ENCODE peak calls at places on chromosomes 13 and 19, in ten cellular contexts. One of them, this sample, is unnamed.

GRCh38 chr13:43831088-43831487 is 44.3 kb upstream of the ENOX1 start:
- DNase-seq in breast epithelium: no peak
- DNase-seq in prostate gland: no peak
- DNase-seq in H1: no peak
- DNase-seq in stomach: no peak
- DNase-seq in esophagus muscularis mucosa: no peak
- DNase-seq in sigmoid colon: no peak
- DNase-seq in spleen: no peak
- DNase-seq in suprapubic skin: no peak
- DNase-seq in K562: no peak
- DNase-seq in this sample: no peak

GRCh38 chr13:113647351-113648217 is 10.4 kb downstream of the ATP4B start:
- DNase-seq in breast epithelium: peak; percentile 84
- DNase-seq in prostate gland: peak; percentile 92
- DNase-seq in H1: no peak
- DNase-seq in stomach: peak; percentile 96
- DNase-seq in esophagus muscularis mucosa: no peak
- DNase-seq in sigmoid colon: peak; percentile 95
- DNase-seq in spleen: peak; percentile 88
- DNase-seq in suprapubic skin: peak; percentile 91
- DNase-seq in K562: no peak
- DNase-seq in this sample: no peak

GRCh38 chr19:45463241-45463640 is 4.6 kb upstream of the FOSB start:
- DNase-seq in breast epithelium: no peak
- DNase-seq in prostate gland: no peak
- DNase-seq in H1: no peak
- DNase-seq in stomach: no peak
- DNase-seq in esophagus muscularis mucosa: no peak
- DNase-seq in sigmoid colon: no peak
- DNase-seq in spleen: no peak
- DNase-seq in suprapubic skin: no peak
- DNase-seq in K562: no peak
- DNase-seq in this sample: no peak

GRCh38 chr19:21328402-21328801 is 808 bp downstream of the ZNF708 start:
- DNase-seq in breast epithelium: no peak
- DNase-seq in prostate gland: no peak
- DNase-seq in H1: no peak
- DNase-seq in stomach: no peak
- DNase-seq in esophagus muscularis mucosa: no peak
- DNase-seq in sigmoid colon: no peak
- DNase-seq in spleen: no peak
- DNase-seq in suprapubic skin: no peak
- DNase-seq in K562: no peak
- DNase-seq in this sample: no peak

GRCh38 chr19:43675269-43675879 is 5.4 kb upstream of the PLAUR start:
- DNase-seq in breast epithelium: peak; percentile 74
- DNase-seq in prostate gland: peak; percentile 71
- DNase-seq in H1: no peak
- DNase-seq in stomach: peak; percentile 84
- DNase-seq in esophagus muscularis mucosa: no peak
- DNase-seq in sigmoid colon: no peak
- DNase-seq in spleen: no peak
- DNase-seq in suprapubic skin: peak; percentile 83
- DNase-seq in K562: no peak
- DNase-seq in this sample: no peak

GRCh38 chr13:38202730-38203129 is 146.9 kb upstream of the UFM1 start:
- DNase-seq in breast epithelium: no peak
- DNase-seq in prostate gland: no peak
- DNase-seq in H1: no peak
- DNase-seq in stomach: no peak
- DNase-seq in esophagus muscularis mucosa: no peak
- DNase-seq in sigmoid colon: no peak
- DNase-seq in spleen: no peak
- DNase-seq in suprapubic skin: no peak
- DNase-seq in K562: no peak
- DNase-seq in this sample: no peak

GRCh38 chr19:20186163-20186562 is 19.1 kb downstream of the ZNF486 start:
- DNase-seq in breast epithelium: no peak
- DNase-seq in prostate gland: no peak
- DNase-seq in H1: no peak
- DNase-seq in stomach: no peak
- DNase-seq in esophagus muscularis mucosa: no peak
- DNase-seq in sigmoid colon: no peak
- DNase-seq in spleen: no peak
- DNase-seq in suprapubic skin: no peak
- DNase-seq in K562: no peak
- DNase-seq in this sample: no peak

GRCh38 chr13:36395280-36395679 is 37.0 kb upstream of the CCNA1 start:
- DNase-seq in breast epithelium: no peak
- DNase-seq in prostate gland: no peak
- DNase-seq in H1: no peak
- DNase-seq in stomach: no peak
- DNase-seq in esophagus muscularis mucosa: no peak
- DNase-seq in sigmoid colon: no peak
- DNase-seq in spleen: no peak
- DNase-seq in suprapubic skin: no peak
- DNase-seq in K562: no peak
- DNase-seq in this sample: no peak

GRCh38 chr19:20660473-20660872 is 898 bp downstream of the ZNF626 start:
- DNase-seq in breast epithelium: no peak
- DNase-seq in prostate gland: no peak
- DNase-seq in H1: no peak
- DNase-seq in stomach: no peak
- DNase-seq in esophagus muscularis mucosa: no peak
- DNase-seq in sigmoid colon: no peak
- DNase-seq in spleen: no peak
- DNase-seq in suprapubic skin: no peak
- DNase-seq in K562: no peak
- DNase-seq in this sample: no peak

GRCh38 chr19:49692102-49692599 is 1.2 kb downstream of the CPT1C start:
- DNase-seq in breast epithelium: no peak
- DNase-seq in prostate gland: no peak
- DNase-seq in H1: no peak
- DNase-seq in stomach: no peak
- DNase-seq in esophagus muscularis mucosa: no peak
- DNase-seq in sigmoid colon: no peak
- DNase-seq in spleen: no peak
- DNase-seq in suprapubic skin: no peak
- DNase-seq in K562: no peak
- DNase-seq in this sample: no peak

GRCh38 chr13:36082396-36082795 is 48.8 kb downstream of the DCLK1 start:
- DNase-seq in breast epithelium: no peak
- DNase-seq in prostate gland: no peak
- DNase-seq in H1: no peak
- DNase-seq in stomach: no peak
- DNase-seq in esophagus muscularis mucosa: no peak
- DNase-seq in sigmoid colon: no peak
- DNase-seq in spleen: no peak
- DNase-seq in suprapubic skin: no peak
- DNase-seq in K562: no peak
- DNase-seq in this sample: no peak

GRCh38 chr19:37334179-37335071 is 36.5 kb upstream of the ZNF527 start:
- DNase-seq in breast epithelium: peak; percentile 89
- DNase-seq in prostate gland: peak; percentile 93
- DNase-seq in H1: peak; percentile 88
- DNase-seq in stomach: peak; percentile 94
- DNase-seq in esophagus muscularis mucosa: peak; percentile 96
- DNase-seq in sigmoid colon: peak; percentile 96
- DNase-seq in spleen: peak; percentile 93
- DNase-seq in suprapubic skin: peak; percentile 95
- DNase-seq in K562: peak; percentile 17
- DNase-seq in this sample: peak; percentile 84
- TF ChIP-seq POLR2AphosphoS5 in breast epithelium: peak; percentile 75
- TF ChIP-seq POLR2AphosphoS5 in prostate gland: peak; percentile 97
- TF ChIP-seq POLR2AphosphoS5 in H1: peak; percentile 92
- TF ChIP-seq POLR2AphosphoS5 in stomach: peak; percentile 77
- TF ChIP-seq POLR2AphosphoS5 in esophagus muscularis mucosa: peak; percentile 95
- TF ChIP-seq POLR2AphosphoS5 in sigmoid colon: peak; percentile 91
- TF ChIP-seq POLR2AphosphoS5 in spleen: peak; percentile 87
- TF ChIP-seq POLR2AphosphoS5 in suprapubic skin: peak; percentile 53
- TF ChIP-seq POLR2AphosphoS5 in K562: no peak
- TF ChIP-seq POLR2AphosphoS5 in this sample: peak; percentile 73

DNA sequence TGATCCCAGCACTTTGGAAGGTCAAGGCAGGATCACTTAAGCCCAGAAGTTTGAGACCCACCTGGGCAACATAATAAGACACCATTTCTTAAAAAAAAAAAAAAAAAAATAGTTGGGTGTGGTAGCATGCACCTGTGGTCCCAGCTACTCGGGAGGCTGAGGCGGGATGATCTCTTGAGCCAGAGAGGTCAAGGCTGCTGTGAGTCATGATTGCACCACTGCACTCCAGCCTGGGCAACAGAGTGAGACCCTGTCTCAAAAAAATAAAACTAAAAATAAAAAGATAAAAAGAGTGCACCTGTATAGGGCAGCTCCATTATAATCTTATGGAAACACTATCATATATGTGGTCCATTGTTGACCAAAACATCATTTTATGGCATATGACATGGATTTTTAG is 25.5 kb upstream of the STARD13 start:
- DNase-seq in breast epithelium: no peak
- DNase-seq in prostate gland: no peak
- DNase-seq in H1: no peak
- DNase-seq in stomach: no peak
- DNase-seq in esophagus muscularis mucosa: no peak
- DNase-seq in sigmoid colon: no peak
- DNase-seq in spleen: no peak
- DNase-seq in suprapubic skin: no peak
- DNase-seq in K562: no peak
- DNase-seq in this sample: no peak
- TF ChIP-seq POLR2A in breast epithelium: no peak
- TF ChIP-seq POLR2A in prostate gland: no peak
- TF ChIP-seq POLR2A in H1: no peak
- TF ChIP-seq POLR2A in stomach: no peak
- TF ChIP-seq POLR2A in esophagus muscularis mucosa: no peak
- TF ChIP-seq POLR2A in sigmoid colon: no peak
- TF ChIP-seq POLR2A in spleen: no peak
- TF ChIP-seq POLR2A in suprapubic skin: no peak
- TF ChIP-seq POLR2A in K562: no peak
- TF ChIP-seq POLR2A in this sample: no peak

GRCh38 chr13:110237895-110238294 is 69.1 kb downstream of the COL4A1 start:
- DNase-seq in breast epithelium: no peak
- DNase-seq in prostate gland: no peak
- DNase-seq in H1: no peak
- DNase-seq in stomach: no peak
- DNase-seq in esophagus muscularis mucosa: no peak
- DNase-seq in sigmoid colon: no peak
- DNase-seq in spleen: no peak
- DNase-seq in suprapubic skin: no peak
- DNase-seq in K562: no peak
- DNase-seq in this sample: no peak
- TF ChIP-seq POLR2AphosphoS5 in breast epithelium: no peak
- TF ChIP-seq POLR2AphosphoS5 in prostate gland: no peak
- TF ChIP-seq POLR2AphosphoS5 in H1: no peak
- TF ChIP-seq POLR2AphosphoS5 in stomach: no peak
- TF ChIP-seq POLR2AphosphoS5 in esophagus muscularis mucosa: no peak
- TF ChIP-seq POLR2AphosphoS5 in sigmoid colon: no peak
- TF ChIP-seq POLR2AphosphoS5 in spleen: no peak
- TF ChIP-seq POLR2AphosphoS5 in suprapubic skin: no peak
- TF ChIP-seq POLR2AphosphoS5 in K562: no peak
- TF ChIP-seq POLR2AphosphoS5 in this sample: no peak

GRCh38 chr13:67225252-67226159 is 4.6 kb downstream of the PCDH9 start:
- DNase-seq in breast epithelium: no peak
- DNase-seq in prostate gland: no peak
- DNase-seq in H1: no peak
- DNase-seq in stomach: no peak
- DNase-seq in esophagus muscularis mucosa: no peak
- DNase-seq in sigmoid colon: no peak
- DNase-seq in spleen: peak; percentile 68
- DNase-seq in suprapubic skin: no peak
- DNase-seq in K562: no peak
- DNase-seq in this sample: no peak
- TF ChIP-seq POLR2A in breast epithelium: no peak
- TF ChIP-seq POLR2A in prostate gland: no peak
- TF ChIP-seq POLR2A in H1: no peak
- TF ChIP-seq POLR2A in stomach: no peak
- TF ChIP-seq POLR2A in esophagus muscularis mucosa: no peak
- TF ChIP-seq POLR2A in sigmoid colon: no peak
- TF ChIP-seq POLR2A in spleen: no peak
- TF ChIP-seq POLR2A in suprapubic skin: no peak
- TF ChIP-seq POLR2A in K562: no peak
- TF ChIP-seq POLR2A in this sample: no peak

GRCh38 chr19:13781547-13781946 is 7.3 kb downstream of the C19orf53 start:
- DNase-seq in breast epithelium: peak; percentile 60
- DNase-seq in prostate gland: no peak
- DNase-seq in H1: no peak
- DNase-seq in stomach: peak; percentile 62
- DNase-seq in esophagus muscularis mucosa: no peak
- DNase-seq in sigmoid colon: peak; percentile 94
- DNase-seq in spleen: peak; percentile 74
- DNase-seq in suprapubic skin: peak; percentile 89
- DNase-seq in K562: peak; percentile 76
- DNase-seq in this sample: no peak
- TF ChIP-seq POLR2AphosphoS5 in breast epithelium: peak; percentile 95
- TF ChIP-seq POLR2AphosphoS5 in prostate gland: peak; percentile 43
- TF ChIP-seq POLR2AphosphoS5 in H1: no peak
- TF ChIP-seq POLR2AphosphoS5 in stomach: peak; percentile 27
- TF ChIP-seq POLR2AphosphoS5 in esophagus muscularis mucosa: peak; percentile 91
- TF ChIP-seq POLR2AphosphoS5 in sigmoid colon: peak; percentile 43
- TF ChIP-seq POLR2AphosphoS5 in spleen: no peak
- TF ChIP-seq POLR2AphosphoS5 in suprapubic skin: no peak
- TF ChIP-seq POLR2AphosphoS5 in K562: no peak
- TF ChIP-seq POLR2AphosphoS5 in this sample: no peak

DNA sequence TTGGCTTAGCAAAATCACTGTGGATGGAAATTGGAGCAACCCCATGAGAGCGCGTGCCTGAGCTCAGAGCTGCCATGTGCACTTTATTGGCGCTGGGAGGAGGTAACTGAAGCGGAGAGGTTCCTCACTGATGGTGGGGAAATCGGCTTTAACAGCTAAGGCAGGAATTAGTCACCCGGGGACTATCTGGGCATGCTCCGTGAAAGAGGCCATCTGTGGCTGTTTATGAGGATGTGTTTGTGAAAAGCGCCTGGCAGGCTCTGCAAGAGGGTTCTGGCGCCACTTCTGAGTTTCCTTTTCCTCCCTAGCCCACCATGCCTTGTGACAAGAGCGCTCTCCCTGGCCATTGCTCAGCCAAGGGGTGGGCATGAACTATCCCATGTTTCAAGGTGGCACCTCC is 815.6 kb downstream of the UQCRFS1 start:
- DNase-seq in breast epithelium: no peak
- DNase-seq in prostate gland: no peak
- DNase-seq in H1: no peak
- DNase-seq in stomach: no peak
- DNase-seq in esophagus muscularis mucosa: no peak
- DNase-seq in sigmoid colon: no peak
- DNase-seq in spleen: no peak
- DNase-seq in suprapubic skin: no peak
- DNase-seq in K562: no peak
- DNase-seq in this sample: no peak
- TF ChIP-seq POLR2A in breast epithelium: no peak
- TF ChIP-seq POLR2A in prostate gland: no peak
- TF ChIP-seq POLR2A in H1: no peak
- TF ChIP-seq POLR2A in stomach: no peak
- TF ChIP-seq POLR2A in esophagus muscularis mucosa: no peak
- TF ChIP-seq POLR2A in sigmoid colon: no peak
- TF ChIP-seq POLR2A in spleen: no peak
- TF ChIP-seq POLR2A in suprapubic skin: no peak
- TF ChIP-seq POLR2A in K562: no peak
- TF ChIP-seq POLR2A in this sample: no peak